ENCODE peak calls at places on chromosomes 4 and X, in four cellular contexts. One of them, this sample, is unnamed.

GRCh38 chr4:133146192-133146573 is 2.9 kb upstream of the PCDH10 start:
- DNase-seq in heart left ventricle: no peak
- DNase-seq in body of pancreas: no peak
- DNase-seq in vagina: no peak
- DNase-seq in this sample: no peak

GRCh38 chr4:6516281-6516680 is 43.9 kb upstream of the PPP2R2C start:
- DNase-seq in heart left ventricle: no peak
- DNase-seq in body of pancreas: no peak
- DNase-seq in vagina: no peak
- DNase-seq in this sample: no peak

GRCh38 chr4:19748911-19749473 is 502.7 kb upstream of the SLIT2 start:
- DNase-seq in heart left ventricle: no peak
- DNase-seq in body of pancreas: no peak
- DNase-seq in vagina: no peak
- DNase-seq in this sample: no peak

GRCh38 chr4:84481077-84481878 is 17.8 kb downstream of the NKX6-1 start:
- DNase-seq in heart left ventricle: no peak
- DNase-seq in body of pancreas: no peak
- DNase-seq in vagina: no peak
- DNase-seq in this sample: no peak

GRCh38 chr4:158870282-158871049 is 101.6 kb downstream of the FNIP2 start:
- DNase-seq in heart left ventricle: no peak
- DNase-seq in body of pancreas: no peak
- DNase-seq in vagina: no peak
- DNase-seq in this sample: no peak

GRCh38 chr4:7194251-7195137 is 2.2 kb downstream of the SORCS2 start:
- DNase-seq in heart left ventricle: no peak
- DNase-seq in body of pancreas: peak; percentile 37
- DNase-seq in vagina: peak; percentile 88
- DNase-seq in this sample: no peak

GRCh38 chrX:107135076-107135964 is 16.7 kb upstream of the RBM41 start:
- DNase-seq in heart left ventricle: no peak
- DNase-seq in body of pancreas: no peak
- DNase-seq in vagina: no peak
- DNase-seq in this sample: no peak

GRCh38 chr4:66266035-66266434 is 595.7 kb upstream of the EPHA5 start:
- DNase-seq in heart left ventricle: no peak
- DNase-seq in body of pancreas: no peak
- DNase-seq in vagina: no peak
- DNase-seq in this sample: no peak

GRCh38 chr4:183808102-183808466 is 97.0 kb upstream of the STOX2 start:
- DNase-seq in heart left ventricle: no peak
- DNase-seq in body of pancreas: peak; percentile 46
- DNase-seq in vagina: no peak
- DNase-seq in this sample: no peak

GRCh38 chr4:185839204-185839712 is 27.3 kb upstream of the SORBS2 start:
- DNase-seq in heart left ventricle: peak; percentile 74
- DNase-seq in body of pancreas: peak; percentile 23
- DNase-seq in vagina: no peak
- DNase-seq in this sample: no peak

GRCh38 chrX:77953300-77953699 is 16.1 kb downstream of the PGAM4 start:
- DNase-seq in heart left ventricle: no peak
- DNase-seq in body of pancreas: no peak
- DNase-seq in vagina: no peak
- DNase-seq in this sample: no peak

GRCh38 chrX:96979766-96980165 is 96.1 kb downstream of the RPA4 start:
- DNase-seq in heart left ventricle: no peak
- DNase-seq in body of pancreas: no peak
- DNase-seq in vagina: no peak
- DNase-seq in this sample: no peak

GRCh38 chr4:145763399-145763798 is 83.5 kb downstream of the C4orf51 start:
- DNase-seq in heart left ventricle: no peak
- DNase-seq in body of pancreas: no peak
- DNase-seq in vagina: no peak
- DNase-seq in this sample: no peak

GRCh38 chrX:30504309-30504708 is 73.3 kb downstream of the TASL start:
- DNase-seq in heart left ventricle: no peak
- DNase-seq in body of pancreas: no peak
- DNase-seq in vagina: no peak
- DNase-seq in this sample: peak; percentile 5

GRCh38 chrX:125894947-125895346 is 271.1 kb downstream of the DCAF12L2 start:
- DNase-seq in heart left ventricle: no peak
- DNase-seq in body of pancreas: no peak
- DNase-seq in vagina: no peak
- DNase-seq in this sample: no peak

GRCh38 chr4:2935762-2936743 is 27.2 kb downstream of the NOP14 start:
- DNase-seq in heart left ventricle: no peak
- DNase-seq in body of pancreas: no peak
- DNase-seq in vagina: no peak
- DNase-seq in this sample: peak; percentile 57

GRCh38 chr4:2934077-2934812 is 29.0 kb downstream of the NOP14 start:
- DNase-seq in heart left ventricle: peak; percentile 73
- DNase-seq in body of pancreas: peak; percentile 55
- DNase-seq in vagina: no peak
- DNase-seq in this sample: no peak

GRCh38 chr4:2933566-2934076 is 29.6 kb downstream of the NOP14 start:
- DNase-seq in heart left ventricle: no peak
- DNase-seq in body of pancreas: no peak
- DNase-seq in vagina: no peak
- DNase-seq in this sample: no peak

GRCh38 chr4:2936773-2937145 is 26.4 kb downstream of the NOP14 start:
- DNase-seq in heart left ventricle: no peak
- DNase-seq in body of pancreas: no peak
- DNase-seq in vagina: no peak
- DNase-seq in this sample: peak; percentile 53

GRCh38 chr4:2934813-2935761 is 28.1 kb downstream of the NOP14 start:
- DNase-seq in heart left ventricle: peak; percentile 97
- DNase-seq in body of pancreas: peak; percentile 99
- DNase-seq in vagina: no peak
- DNase-seq in this sample: peak; percentile 80
- TF ChIP-seq POLR2A in heart left ventricle: peak; percentile 92
- TF ChIP-seq POLR2A in body of pancreas: peak; percentile 91
- TF ChIP-seq POLR2A in vagina: no peak
- TF ChIP-seq POLR2A in this sample: no peak

GRCh38 chrX:70132244-70132643 is 1.0 kb upstream of the IGBP1 start:
- DNase-seq in heart left ventricle: no peak
- DNase-seq in body of pancreas: no peak
- DNase-seq in vagina: no peak
- DNase-seq in this sample: no peak

GRCh38 chrX:70132877-70133302 is 357 bp upstream of the IGBP1 start:
- DNase-seq in heart left ventricle: no peak
- DNase-seq in body of pancreas: no peak
- DNase-seq in vagina: no peak
- DNase-seq in this sample: no peak

GRCh38 chrX:70134116-70134477 is 850 bp downstream of the IGBP1 start:
- DNase-seq in heart left ventricle: no peak
- DNase-seq in body of pancreas: no peak
- DNase-seq in vagina: no peak
- DNase-seq in this sample: no peak

GRCh38 chrX:70129811-70130210 is 3.4 kb upstream of the IGBP1 start:
- DNase-seq in heart left ventricle: no peak
- DNase-seq in body of pancreas: no peak
- DNase-seq in vagina: no peak
- DNase-seq in this sample: no peak

DNA sequence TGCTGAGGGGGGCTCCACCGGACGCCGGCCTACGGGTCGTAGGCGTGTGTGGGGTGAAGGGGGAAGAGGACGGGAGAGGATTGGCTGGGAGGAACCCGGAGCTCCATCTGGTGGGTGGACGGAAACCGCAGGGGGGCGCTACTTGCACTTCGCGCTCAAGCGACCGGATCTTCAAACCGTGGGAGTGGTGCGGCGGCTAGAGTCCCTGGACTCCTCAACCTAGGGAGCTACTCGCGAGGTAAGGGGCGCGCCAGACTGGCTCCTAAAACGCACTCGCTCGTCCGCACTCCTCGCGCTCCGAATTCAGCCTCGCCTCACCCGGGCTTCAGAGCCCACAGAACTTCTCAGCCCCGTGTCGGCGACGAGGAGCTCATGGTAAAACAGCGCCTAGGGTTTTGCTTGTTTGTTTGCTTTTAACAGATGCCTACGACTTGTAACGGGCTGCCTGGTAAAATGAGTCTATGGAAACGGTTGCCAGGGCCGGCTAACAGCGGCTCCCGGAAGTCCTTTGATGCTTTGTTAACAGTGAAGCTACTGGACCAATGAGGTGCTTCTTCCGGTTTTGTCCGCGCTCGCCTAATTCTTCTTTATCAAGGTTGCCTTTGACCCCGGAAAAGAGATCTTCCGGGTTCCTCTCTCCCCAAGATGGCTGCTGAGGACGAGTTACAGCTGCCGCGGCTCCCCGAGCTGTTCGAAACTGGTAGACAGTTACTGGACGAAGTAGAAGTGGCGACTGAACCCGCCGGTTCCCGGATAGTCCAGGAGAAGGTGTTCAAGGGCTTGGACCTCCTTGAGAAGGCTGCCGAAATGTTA is at the start of gene IGBP1:
- DNase-seq in heart left ventricle: peak; percentile 86
- DNase-seq in body of pancreas: peak; percentile 85
- DNase-seq in vagina: no peak
- DNase-seq in this sample: peak; percentile 49
- TF ChIP-seq POLR2A in heart left ventricle: no peak
- TF ChIP-seq POLR2A in body of pancreas: peak; percentile 67
- TF ChIP-seq POLR2A in vagina: no peak
- TF ChIP-seq POLR2A in this sample: peak; percentile 82

DNA sequence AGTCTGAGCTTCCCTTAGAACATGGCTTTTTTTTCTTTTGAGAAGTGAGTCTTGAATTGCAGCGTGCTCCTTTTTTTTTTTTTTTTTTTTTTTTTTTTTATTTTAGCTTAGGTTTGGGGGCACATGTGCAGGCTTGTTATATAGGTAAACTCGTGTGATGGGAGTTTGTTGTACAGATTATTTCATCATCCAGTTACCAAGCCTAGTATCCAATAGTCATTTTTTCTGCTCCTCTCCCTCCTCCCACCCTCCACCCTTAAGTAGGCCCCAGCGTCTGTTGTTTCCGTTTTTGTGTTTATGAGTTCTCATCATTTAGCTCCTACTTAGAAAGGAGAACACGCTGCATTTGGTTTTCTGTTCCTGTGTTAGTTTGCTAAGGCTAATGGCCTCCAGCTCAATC is 81.3 kb upstream of the TSPAN5 start:
- DNase-seq in heart left ventricle: no peak
- DNase-seq in body of pancreas: no peak
- DNase-seq in vagina: no peak
- DNase-seq in this sample: no peak
- TF ChIP-seq POLR2A in heart left ventricle: no peak
- TF ChIP-seq POLR2A in body of pancreas: no peak
- TF ChIP-seq POLR2A in vagina: no peak
- TF ChIP-seq POLR2A in this sample: no peak

DNA sequence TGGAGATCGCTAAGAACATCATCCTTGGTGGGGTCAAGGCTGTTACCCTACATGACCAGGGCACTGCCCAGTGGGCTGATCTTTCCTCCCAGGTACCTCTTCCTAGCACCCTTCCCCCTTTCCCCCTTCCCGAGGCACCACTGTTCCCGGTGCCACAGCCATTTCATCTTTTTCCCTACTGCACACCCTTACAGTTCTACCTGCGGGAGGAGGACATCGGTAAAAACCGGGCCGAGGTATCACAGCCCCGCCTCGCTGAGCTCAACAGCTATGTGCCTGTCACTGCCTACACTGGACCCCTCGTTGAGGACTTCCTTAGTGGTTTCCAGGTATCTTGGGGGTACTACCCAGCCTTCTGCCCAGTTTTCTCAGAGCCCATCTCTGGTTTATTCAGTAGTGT is 5.7 kb downstream of the UBA1 start:
- DNase-seq in heart left ventricle: no peak
- DNase-seq in body of pancreas: no peak
- DNase-seq in vagina: no peak
- DNase-seq in this sample: no peak
- TF ChIP-seq POLR2A in heart left ventricle: no peak
- TF ChIP-seq POLR2A in body of pancreas: no peak
- TF ChIP-seq POLR2A in vagina: no peak
- TF ChIP-seq POLR2A in this sample: no peak

GRCh38 chr4:188403272-188403671 is 264.0 kb downstream of the TRIML1 start:
- DNase-seq in heart left ventricle: no peak
- DNase-seq in body of pancreas: no peak
- DNase-seq in vagina: no peak
- DNase-seq in this sample: no peak

GRCh38 chr4:188414441-188414840 is 275.2 kb downstream of the TRIML1 start:
- DNase-seq in heart left ventricle: no peak
- DNase-seq in body of pancreas: no peak
- DNase-seq in vagina: no peak
- DNase-seq in this sample: no peak

GRCh38 chr4:188411805-188412204 is 272.6 kb downstream of the TRIML1 start:
- DNase-seq in heart left ventricle: no peak
- DNase-seq in body of pancreas: no peak
- DNase-seq in vagina: no peak
- DNase-seq in this sample: no peak

GRCh38 chr4:188412499-188412898 is 273.3 kb downstream of the TRIML1 start:
- DNase-seq in heart left ventricle: no peak
- DNase-seq in body of pancreas: no peak
- DNase-seq in vagina: no peak
- DNase-seq in this sample: no peak

DNA sequence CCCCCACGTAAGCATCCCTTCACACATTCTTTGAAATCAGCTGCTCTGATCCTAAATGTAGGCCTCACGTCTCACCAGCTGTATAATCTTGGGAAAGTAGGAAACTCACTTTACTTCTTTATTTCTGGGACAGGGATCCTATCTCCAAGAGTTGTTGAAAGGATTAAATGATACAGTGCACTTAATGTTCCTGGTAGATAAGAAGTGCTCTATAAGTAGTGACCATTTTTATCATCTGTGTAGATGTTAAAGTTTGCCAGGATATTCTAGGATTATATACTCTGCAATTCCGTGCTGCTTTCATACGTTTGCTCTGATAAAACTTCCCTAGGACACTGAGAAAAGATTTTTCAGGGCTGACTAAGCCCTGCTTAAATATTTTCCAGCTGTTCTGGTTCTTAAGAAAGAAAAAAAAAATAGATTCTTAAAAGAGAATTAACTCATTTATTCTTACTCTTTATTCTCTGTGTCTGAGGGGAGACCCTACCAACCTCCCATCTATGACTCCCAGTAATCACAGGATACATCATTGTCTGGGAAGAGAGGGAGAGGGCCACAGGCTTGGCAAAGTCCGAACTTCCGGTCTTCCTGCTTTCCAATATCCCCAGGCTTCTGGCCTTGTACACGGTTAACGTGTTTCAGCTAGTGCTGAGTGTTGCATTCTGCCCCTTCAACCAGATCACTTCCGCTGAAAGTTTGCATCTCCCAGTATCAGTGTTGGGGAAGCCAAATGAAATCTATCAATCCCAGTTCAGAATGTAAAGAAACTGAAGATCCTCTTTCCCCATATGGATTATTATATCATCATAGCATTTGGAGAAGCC is 269.2 kb downstream of the TRIML1 start:
- DNase-seq in heart left ventricle: no peak
- DNase-seq in body of pancreas: no peak
- DNase-seq in vagina: no peak
- DNase-seq in this sample: no peak
- TF ChIP-seq POLR2A in heart left ventricle: no peak
- TF ChIP-seq POLR2A in body of pancreas: no peak
- TF ChIP-seq POLR2A in vagina: no peak
- TF ChIP-seq POLR2A in this sample: no peak

GRCh38 chr4:95161781-95162469 is 386.8 kb downstream of the UNC5C start:
- DNase-seq in heart left ventricle: no peak
- DNase-seq in body of pancreas: no peak
- DNase-seq in vagina: no peak
- DNase-seq in this sample: no peak
- TF ChIP-seq POLR2A in heart left ventricle: no peak
- TF ChIP-seq POLR2A in body of pancreas: no peak
- TF ChIP-seq POLR2A in vagina: no peak
- TF ChIP-seq POLR2A in this sample: no peak